ENCODE peak calls at places on chromosomes 3 and 15, in six cellular contexts. P is fibroblast of lung, V is tibial nerve, Z is AG04450, Q is GM23248, G is tibial artery. E is an unnamed sample.
A peak's percentile ranks its signal among the peaks of the same experiment; 100 is the strongest.

GRCh38 chr3:168051579-168052183 is 44.0 kb downstream of the GOLIM4 start:
- DNase-seq in P (peak; percentile 86), V (no peak), Z (no peak), Q (peak; percentile 84), G (no peak), E (no peak)

GRCh38 chr3:31567036-31567435 is 34.3 kb downstream of the STT3B start:
- DNase-seq in P (no peak), V (no peak), Z (no peak), Q (no peak), G (no peak), E (no peak)

GRCh38 chr3:41674449-41674848 is 287.5 kb downstream of the ULK4 start:
- DNase-seq in P (no peak), V (no peak), Z (no peak), Q (no peak), G (no peak), E (no peak)

GRCh38 chr3:187044871-187045552 is 94.3 kb downstream of the RPL39L start:
- DNase-seq in P (no peak), V (no peak), Z (no peak), Q (no peak), G (no peak), E (no peak)

GRCh38 chr15:98791046-98791701 is 142.8 kb downstream of the IGF1R start:
- DNase-seq in P (peak; percentile 41), V (no peak), Z (no peak), Q (no peak), G (no peak), E (no peak)

GRCh38 chr3:157129782-157130137 is 30.2 kb downstream of the CCNL1 start:
- DNase-seq in P (no peak), V (no peak), Z (no peak), Q (no peak), G (no peak), E (peak; percentile 33)

GRCh38 chr3:104102386-104102785 is 1264.3 kb upstream of the ALCAM start:
- DNase-seq in P (peak; percentile 59), V (no peak), Z (peak; percentile 8), Q (peak; percentile 60), G (no peak), E (no peak)

GRCh38 chr3:43794776-43795175 is 104.0 kb downstream of the ABHD5 start:
- DNase-seq in P (peak; percentile 37), V (no peak), Z (peak; percentile 24), Q (peak; percentile 77), G (no peak), E (no peak)

GRCh38 chr3:148723591-148723990 is 25.9 kb downstream of the AGTR1 start:
- DNase-seq in P (peak; percentile 51), V (no peak), Z (peak; percentile 21), Q (peak; percentile 95), G (no peak), E (no peak)

GRCh38 chr3:142857056-142857455 is 31.8 kb downstream of the PCOLCE2 start:
- DNase-seq in P (no peak), V (no peak), Z (no peak), Q (peak; percentile 22), G (no peak), E (peak; percentile 11)

GRCh38 chr15:67080900-67081431 is 15.6 kb downstream of the SMAD3 start:
- DNase-seq in P (peak; percentile 63), V (no peak), Z (no peak), Q (peak; percentile 98), G (no peak), E (peak; percentile 41)
- H3K27ac ChIP-seq in P (peak overlapping the region; percentile 81), V (peak overlapping the region; percentile 76), Z (peak overlapping the region; percentile 57), Q (peak overlapping the region; percentile 98), G (peak overlapping the region; percentile 64), E (no peak overlapping the region)

GRCh38 chr3:52232279-52233107 is 6.5 kb downstream of the TWF2 start:
- DNase-seq in P (no peak), V (no peak), Z (no peak), Q (no peak), G (peak; percentile 37), E (no peak)
- H3K27ac ChIP-seq in P (no peak overlapping the region), V (peak overlapping the region; percentile 20), Z (no peak overlapping the region), Q (no peak overlapping the region), G (no peak overlapping the region), E (no peak overlapping the region)

GRCh38 chr3:12884104-12884742 is 42.9 kb upstream of the RPL32 start:
- DNase-seq in P (peak; percentile 24), V (no peak), Z (peak; percentile 11), Q (peak; percentile 58), G (peak; percentile 93), E (peak; percentile 78)
- H3K27ac ChIP-seq in P (no peak overlapping the region), V (no peak overlapping the region), Z (no peak overlapping the region), Q (no peak overlapping the region), G (peak overlapping the region; percentile 73), E (no peak overlapping the region)

GRCh38 chr15:62506217-62506805 is 341.2 kb upstream of the C2CD4B start:
- DNase-seq in P (peak; percentile 53), V (no peak), Z (peak; percentile 49), Q (peak; percentile 76), G (no peak), E (no peak)
- H3K27ac ChIP-seq in P (peak overlapping the region; percentile 62), V (peak overlapping the region; percentile 29), Z (peak overlapping the region; percentile 83), Q (peak overlapping the region; percentile 83), G (peak overlapping the region; percentile 51), E (no peak overlapping the region)

GRCh38 chr3:183635107-183635430 is 354 bp upstream of the KLHL24 start:
- DNase-seq in P (no peak), V (no peak), Z (no peak), Q (no peak), G (no peak), E (no peak)
- H3K27ac ChIP-seq in P (peak overlapping the region; percentile 78), V (peak overlapping the region; percentile 100), Z (peak overlapping the region; percentile 96), Q (peak overlapping the region; percentile 86), G (peak overlapping the region; percentile 99), E (peak overlapping the region; percentile 98)

GRCh38 chr15:68994149-68994548 is 20.3 kb upstream of the NOX5 start:
- DNase-seq in P (no peak), V (no peak), Z (no peak), Q (peak; percentile 88), G (no peak), E (no peak)
- H3K27ac ChIP-seq in P (no peak overlapping the region), V (no peak overlapping the region), Z (no peak overlapping the region), Q (no peak overlapping the region), G (no peak overlapping the region), E (no peak overlapping the region)

DNA sequence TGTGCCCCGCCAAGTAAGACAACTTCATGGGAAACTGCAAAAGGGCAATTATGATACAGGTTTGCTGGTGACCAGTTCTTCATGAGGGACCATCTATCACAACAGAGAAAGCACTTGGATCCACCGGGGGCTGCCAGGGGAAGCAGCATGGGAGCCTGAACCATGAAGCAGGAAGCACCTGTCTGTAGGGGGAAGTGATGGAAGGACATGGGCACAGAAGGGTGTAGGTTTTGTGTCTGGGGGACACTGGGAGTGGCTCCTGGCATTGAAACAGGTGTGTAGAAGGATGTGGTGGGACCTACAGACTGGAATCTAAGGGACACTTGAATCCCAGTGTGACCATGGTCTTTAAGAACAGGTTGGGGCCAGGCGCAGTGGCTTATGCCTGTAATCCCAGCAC is 22.6 kb downstream of the MKRN2 start:
- DNase-seq in P (no peak), V (no peak), Z (no peak), Q (no peak), G (no peak), E (no peak)
- H3K27ac ChIP-seq in P (peak overlapping the region; percentile 45), V (no peak overlapping the region), Z (peak overlapping the region; percentile 77), Q (peak overlapping the region; percentile 57), G (no peak overlapping the region), E (no peak overlapping the region)

GRCh38 chr15:39230917-39231285 is 350.0 kb upstream of the THBS1 start:
- DNase-seq in P (no peak), V (no peak), Z (no peak), Q (no peak), G (no peak), E (no peak)
- H3K27ac ChIP-seq in P (no peak overlapping the region), V (no peak overlapping the region), Z (peak overlapping the region; percentile 25), Q (peak overlapping the region; percentile 83), G (no peak overlapping the region), E (no peak overlapping the region)

DNA sequence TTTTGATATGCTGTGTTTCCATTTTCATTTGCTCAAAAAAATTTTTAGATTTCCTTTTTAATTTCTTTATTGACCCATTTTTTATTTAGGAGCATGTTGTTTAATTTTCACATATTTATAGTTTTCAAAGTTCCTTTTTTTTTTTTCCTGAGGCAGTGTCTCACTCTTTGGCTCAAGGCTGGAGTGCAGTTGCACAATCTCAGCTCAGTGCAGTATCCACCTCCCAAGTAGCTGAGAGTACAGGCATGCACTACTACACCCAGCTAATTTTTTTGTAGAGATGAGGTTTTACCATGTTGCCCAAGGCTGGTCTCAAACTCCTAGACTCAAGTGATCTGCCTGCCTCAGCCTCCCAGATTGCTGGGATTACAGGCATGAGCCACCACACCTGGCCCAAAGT is 36.2 kb downstream of the PFN2 start:
- DNase-seq in P (peak; percentile 88), V (no peak), Z (peak; percentile 47), Q (peak; percentile 85), G (peak; percentile 76), E (no peak)
- H3K27ac ChIP-seq in P (no peak overlapping the region), V (no peak overlapping the region), Z (no peak overlapping the region), Q (peak overlapping the region; percentile 37), G (no peak overlapping the region), E (no peak overlapping the region)

E was measured in substantia nigra.